ENCODE peak calls at places on chromosomes 2 and 18, in ten cellular contexts. S is NCI-H524, Z is stomach, N is T-cell, D is GOT3, Y is A549, H is bronchial epithelial cell, U is HTR-8/SVneo, I is epithelial cell of esophagus, L is KG1. W is an unnamed sample.

GRCh38 chr2:85516649-85517389 is 22.1 kb upstream of the MAT2A start:
- DNase-seq in N (no peak), H (peak), D (no peak), Z (peak), U (no peak), S (no peak), I (peak), L (no peak), Y (peak), W (peak)

GRCh38 chr2:100397976-100398375 is 19.5 kb downstream of the CHST10 start:
- DNase-seq in I (no peak), H (no peak), Z (no peak), N (no peak), U (no peak), L (no peak), Y (no peak), S (no peak), D (no peak), W (no peak)

GRCh38 chr2:16608661-16609643 is 56.7 kb downstream of the CYRIA start:
- DNase-seq in Z (peak), I (peak), U (peak), H (peak), L (peak), Y (peak), D (peak), S (peak), N (peak), W (peak)

GRCh38 chr18:13643261-13643671 is 83.1 kb downstream of the FAM210A start:
- DNase-seq in S (no peak), N (no peak), L (no peak), U (no peak), D (no peak), Z (no peak), H (no peak), I (no peak), Y (no peak), W (no peak)

GRCh38 chr2:85413592-85414421 is 3.6 kb upstream of the CAPG start:
- DNase-seq in D (no peak), S (no peak), L (no peak), I (peak), H (peak), Z (peak), N (peak), Y (no peak), U (peak), W (no peak)

GRCh38 chr2:68234405-68234804 is 17.9 kb downstream of the PPP3R1 start:
- DNase-seq in D (no peak), Y (no peak), H (no peak), Z (no peak), N (no peak), S (no peak), U (no peak), I (no peak), L (no peak), W (no peak)

GRCh38 chr2:237896941-237897340 is 37.5 kb downstream of the RAMP1 start:
- DNase-seq in D (no peak), H (no peak), S (no peak), I (no peak), L (no peak), U (no peak), Z (no peak), Y (no peak), N (no peak), W (no peak)

GRCh38 chr18:8800445-8800844 is 95.1 kb downstream of the MTCL1 start:
- DNase-seq in Y (peak), S (no peak), I (peak), Z (no peak), U (peak), D (no peak), H (peak), N (no peak), L (no peak), W (peak)

GRCh38 chr2:207040606-207041173 is 101.4 kb downstream of the CPO start:
- DNase-seq in U (no peak), N (no peak), S (no peak), Y (no peak), I (no peak), H (no peak), L (no peak), D (no peak), Z (no peak), W (no peak)

GRCh38 chr2:230358305-230358704 is 31.3 kb downstream of the SP140L start:
- DNase-seq in H (peak), Y (no peak), D (no peak), U (no peak), Z (no peak), L (no peak), I (peak), N (no peak), S (no peak), W (peak)

GRCh38 chr2:85259101-85259590 is 68.6 kb downstream of the TGOLN2 start:
- DNase-seq in S (no peak), H (no peak), Y (no peak), N (no peak), L (no peak), Z (no peak), I (peak), D (no peak), U (no peak), W (peak)

GRCh38 chr2:27233341-27233740 is 16.2 kb downstream of the CAD start:
- DNase-seq in L (no peak), D (no peak), N (no peak), Z (no peak), H (no peak), I (no peak), U (no peak), S (no peak), Y (no peak), W (no peak)

GRCh38 chr2:70518557-70518956 is 35.1 kb downstream of the TGFA start:
- DNase-seq in I (no peak), S (no peak), H (no peak), U (no peak), Z (no peak), D (no peak), Y (no peak), L (no peak), N (no peak), W (no peak)

GRCh38 chr18:77106331-77106730 is 26.3 kb downstream of the MBP start:
- DNase-seq in Y (no peak), N (peak), U (no peak), S (no peak), Z (no peak), L (no peak), H (no peak), I (no peak), D (no peak), W (no peak)

GRCh38 chr2:118224888-118225264 is 136.6 kb downstream of the INSIG2 start:
- DNase-seq in U (no peak), Y (no peak), N (no peak), H (no peak), Z (no peak), I (no peak), S (peak), L (no peak), D (no peak), W (no peak)

GRCh38 chr2:104487381-104487780 is 366.5 kb upstream of the POU3F3 start:
- DNase-seq in I (peak), Y (no peak), S (no peak), D (no peak), U (no peak), H (peak), Z (no peak), L (no peak), N (no peak), W (peak)

GRCh38 chr2:94996401-94997100 is 29.0 kb upstream of the MAL start:
- DNase-seq in U (no peak), I (no peak), Y (no peak), N (no peak), H (no peak), Z (no peak), S (no peak), D (no peak), L (no peak), W (no peak)

GRCh38 chr2:205730701-205731271 is 48.5 kb downstream of the NRP2 start:
- DNase-seq in U (no peak), H (no peak), N (no peak), D (no peak), Y (no peak), L (no peak), Z (no peak), I (no peak), S (no peak), W (no peak)